ENCODE peak calls at places on chromosomes 12 and 14, in seven cellular contexts. F, E, D, O, B, H and I are unnamed samples.

GRCh38 chr12:57227315-57228115 is 2.0 kb upstream of the SHMT2 start:
- DNase-seq in E (no peak), O (no peak), F (no peak), D (no peak), B (no peak), H (no peak), I (no peak)

GRCh38 chr14:53921027-53921426 is 35.6 kb downstream of the BMP4 start:
- DNase-seq in E (no peak), D (no peak), B (no peak), O (no peak), H (no peak), F (no peak), I (no peak)

GRCh38 chr12:92146865-92147264 is 1.2 kb upstream of the BTG1 start:
- DNase-seq in E (no peak), H (no peak), D (no peak), F (no peak), O (no peak), B (peak), I (peak)

GRCh38 chr12:132185698-132186097 is 41.4 kb downstream of the NOC4L start:
- DNase-seq in D (no peak), B (no peak), E (no peak), F (no peak), O (no peak), H (no peak), I (no peak)

GRCh38 chr14:52610187-52610586 is 57.6 kb downstream of the GPR137C start:
- DNase-seq in F (no peak), E (no peak), B (no peak), O (no peak), D (no peak), H (no peak), I (no peak)

GRCh38 chr12:26126340-26127284 is 1.8 kb upstream of the BHLHE41 start:
- DNase-seq in F (peak), O (no peak), H (peak), D (peak), B (no peak), E (peak), I (peak)

GRCh38 chr12:86138770-86139169 is 117.4 kb downstream of the MGAT4C start:
- DNase-seq in F (no peak), E (no peak), H (no peak), B (no peak), D (no peak), O (no peak), I (peak)

GRCh38 chr14:95935228-95935822 is 58.7 kb downstream of the TUNAR start:
- DNase-seq in H (no peak), E (no peak), F (peak), O (no peak), D (no peak), B (peak), I (peak)

GRCh38 chr14:86999076-86999475 is 993.9 kb downstream of the GALC start:
- DNase-seq in E (no peak), F (no peak), H (no peak), O (no peak), B (no peak), D (no peak), I (no peak)

GRCh38 chr12:11228268-11228879 is 41.1 kb downstream of the PRB3 start:
- DNase-seq in F (peak), D (no peak), O (no peak), B (peak), E (peak), H (peak), I (peak)

GRCh38 chr12:120064054-120064940 is 52.3 kb downstream of the RAB35 start:
- DNase-seq in E (no peak), D (no peak), F (no peak), H (no peak), O (no peak), B (no peak), I (no peak)

GRCh38 chr14:71437870-71438269 is 494.4 kb upstream of the RGS6 start:
- DNase-seq in D (no peak), H (no peak), B (no peak), E (no peak), O (no peak), F (no peak), I (no peak)

GRCh38 chr14:78752789-78753188 is 582.6 kb downstream of the NRXN3 start:
- DNase-seq in O (no peak), E (no peak), D (no peak), B (no peak), F (no peak), H (no peak), I (peak)

GRCh38 chr12:25014961-25015360 is 66.1 kb upstream of the BCAT1 start:
- DNase-seq in O (no peak), E (no peak), F (no peak), H (no peak), B (no peak), D (no peak), I (no peak)

GRCh38 chr12:67147030-67147429 is 122.1 kb upstream of the CAND1 start:
- DNase-seq in E (no peak), O (no peak), B (no peak), H (no peak), F (no peak), D (no peak), I (no peak)

GRCh38 chr12:24111591-24111990 is 162.1 kb upstream of the SOX5 start:
- DNase-seq in F (no peak), B (no peak), D (no peak), E (no peak), O (no peak), H (no peak), I (no peak)

GRCh38 chr14:91369628-91370445 is 47.8 kb downstream of the CCDC88C start:
- DNase-seq in B (no peak), D (no peak), H (no peak), O (no peak), E (no peak), F (no peak), I (no peak)

GRCh38 chr12:13959131-13959734 is 22.2 kb downstream of the GRIN2B start:
- DNase-seq in E (peak), O (no peak), F (no peak), H (no peak), D (no peak), B (no peak), I (no peak)